ENCODE peak calls at places on chromosomes 6 and 20, in eight cellular contexts. H, Q, M, T, X, E, D and N are unnamed samples.
A peak's percentile ranks its signal among the peaks of the same experiment; 100 is the strongest.

GRCh38 chr20:11608736-11609135 is 309.0 kb upstream of the BTBD3 start:
- DNase-seq in H (no peak), Q (no peak), E (no peak), X (no peak), D (no peak), T (no peak), M (no peak), N (no peak)

GRCh38 chr6:170023620-170024521 is 267.0 kb downstream of the DLL1 start:
- DNase-seq in M (no peak), Q (no peak), D (no peak), E (no peak), X (no peak), H (peak; percentile 28), T (no peak), N (no peak)

GRCh38 chr6:27851440-27851839 is 60.8 kb downstream of the OR2B2 start:
- DNase-seq in X (no peak), T (no peak), H (no peak), M (no peak), E (no peak), Q (no peak), D (no peak), N (no peak)

GRCh38 chr6:131303338-131303954 is 168.2 kb downstream of the AKAP7 start:
- DNase-seq in X (no peak), H (no peak), T (no peak), D (no peak), E (no peak), Q (no peak), M (no peak), N (no peak)

GRCh38 chr6:3381233-3382065 is 75.4 kb downstream of the SLC22A23 start:
- DNase-seq in T (no peak), H (peak; percentile 24), D (no peak), X (no peak), M (no peak), Q (no peak), E (no peak), N (no peak)

GRCh38 chr6:62645274-62645673 is 359.2 kb upstream of the KHDRBS2 start:
- DNase-seq in E (no peak), T (no peak), X (no peak), Q (no peak), M (no peak), H (no peak), D (no peak), N (no peak)

GRCh38 chr20:62120990-62121775 is 1.1 kb upstream of the LSM14B start:
- DNase-seq in Q (no peak), M (peak; percentile 41), H (no peak), E (no peak), T (no peak), X (no peak), D (no peak), N (peak; percentile 18)

GRCh38 chr6:130796313-130796905 is 30.8 kb upstream of the SMLR1 start:
- DNase-seq in X (peak; percentile 77), T (no peak), D (no peak), H (peak; percentile 47), E (no peak), Q (peak; percentile 8), M (no peak), N (no peak)

GRCh38 chr6:111880181-111880944 is 7.1 kb upstream of the FYN start:
- DNase-seq in H (no peak), D (no peak), E (no peak), T (peak; percentile 18), M (no peak), X (peak; percentile 35), Q (peak; percentile 7), N (no peak)

GRCh38 chr20:16170406-16170971 is 402.8 kb downstream of the KIF16B start:
- DNase-seq in E (no peak), D (no peak), Q (no peak), X (no peak), T (no peak), H (no peak), M (no peak), N (no peak)

GRCh38 chr6:68559716-68560115 is 75.4 kb upstream of the ADGRB3 start:
- DNase-seq in Q (no peak), E (no peak), H (no peak), D (no peak), T (peak; percentile 91), M (no peak), X (no peak), N (peak; percentile 48)

GRCh38 chr6:112749673-112750072 is 402.5 kb downstream of the RFPL4B start:
- DNase-seq in D (no peak), M (no peak), T (no peak), H (no peak), E (no peak), X (no peak), Q (no peak), N (no peak)

GRCh38 chr20:50224553-50225255 is 34.1 kb downstream of the CEBPB start:
- DNase-seq in Q (no peak), M (peak; percentile 81), H (peak; percentile 68), D (peak; percentile 20), E (no peak), X (peak; percentile 36), T (no peak), N (no peak)

GRCh38 chr6:149454405-149454848 is 30.4 kb downstream of the ZC3H12D start:
- DNase-seq in T (peak; percentile 36), Q (peak; percentile 52), E (no peak), H (peak; percentile 96), M (peak; percentile 82), D (no peak), X (peak; percentile 61), N (no peak)

GRCh38 chr6:45757443-45758121 is 258.1 kb downstream of the CLIC5 start:
- DNase-seq in E (no peak), D (no peak), T (no peak), M (peak; percentile 25), X (no peak), H (no peak), Q (no peak), N (no peak)

GRCh38 chr6:80439721-80440488 is 333.4 kb downstream of the BCKDHB start:
- DNase-seq in D (no peak), E (no peak), M (no peak), X (peak; percentile 56), T (no peak), Q (peak; percentile 10), H (no peak), N (no peak)

GRCh38 chr20:63381781-63382431 is 20.8 kb upstream of the CHRNA4 start:
- DNase-seq in T (peak; percentile 22), X (no peak), H (no peak), D (peak; percentile 27), Q (peak; percentile 68), M (no peak), E (no peak), N (peak; percentile 80)

GRCh38 chr20:40326794-40327193 is 362.2 kb downstream of the MAFB start:
- DNase-seq in Q (no peak), M (no peak), X (no peak), H (peak; percentile 15), D (no peak), T (peak; percentile 15), E (no peak), N (no peak)

GRCh38 chr20:25544760-25545159 is 40.6 kb downstream of the NINL start:
- DNase-seq in M (no peak), H (no peak), D (no peak), E (no peak), T (no peak), X (no peak), Q (no peak), N (no peak)

DNA sequence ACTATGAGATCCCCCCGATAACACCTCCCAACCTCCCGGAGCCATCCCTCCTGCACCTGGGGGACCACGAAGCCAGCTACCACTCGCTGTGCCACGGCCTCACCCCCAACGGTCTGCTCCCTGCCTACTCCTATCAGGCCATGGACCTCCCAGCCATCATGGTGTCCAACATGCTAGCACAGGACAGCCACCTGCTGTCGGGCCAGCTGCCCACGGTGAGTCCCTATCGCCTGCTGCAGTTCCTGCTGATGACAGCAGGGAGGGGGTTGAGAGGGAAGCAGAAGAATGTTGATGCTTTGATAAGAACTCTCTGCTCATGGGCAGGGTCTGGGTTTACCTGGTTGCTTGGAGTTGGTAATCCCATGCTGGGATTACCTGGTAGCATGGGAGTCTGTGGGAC is 91.9 kb downstream of the TOX2 start:
- DNase-seq in H (no peak), X (no peak), T (no peak), M (no peak), D (no peak), Q (no peak), E (no peak), N (no peak)
- TF ChIP-seq CTCF in H (no peak), X (no peak), T (no peak), M (no peak), D (no peak), Q (no peak), E (no peak), N (no peak)

GRCh38 chr20:44187054-44187762 is at the start of gene JPH2:
- DNase-seq in X (peak; percentile 83), M (peak; percentile 33), T (no peak), D (no peak), E (no peak), Q (peak; percentile 97), H (peak; percentile 84), N (peak; percentile 59)

GRCh38 chr20:44183282-44183681 is 3.7 kb downstream of the JPH2 start:
- DNase-seq in T (no peak), M (no peak), H (no peak), D (no peak), E (no peak), Q (no peak), X (no peak), N (peak; percentile 17)

GRCh38 chr20:44186201-44186600 is 787 bp downstream of the JPH2 start:
- DNase-seq in H (peak; percentile 20), E (no peak), D (no peak), X (no peak), T (no peak), M (no peak), Q (no peak), N (no peak)

GRCh38 chr20:44186674-44187053 is 324 bp downstream of the JPH2 start:
- DNase-seq in X (no peak), H (no peak), D (no peak), M (no peak), E (no peak), T (no peak), Q (no peak), N (no peak)

GRCh38 chr20:44185574-44185973 is 1.4 kb downstream of the JPH2 start:
- DNase-seq in X (no peak), D (no peak), E (no peak), Q (no peak), M (no peak), T (no peak), H (no peak), N (no peak)
- TF ChIP-seq CTCF in X (no peak), D (no peak), E (no peak), Q (no peak), M (no peak), T (no peak), H (no peak), N (no peak)

GRCh38 chr20:9884666-9885065 is 45.8 kb upstream of the PAK5 start:
- DNase-seq in M (no peak), X (no peak), T (peak; percentile 2), Q (no peak), E (no peak), H (no peak), D (no peak), N (no peak)
- TF ChIP-seq CTCF in M (no peak), X (no peak), T (peak; percentile 34), Q (no peak), E (no peak), H (no peak), D (no peak), N (no peak)

DNA sequence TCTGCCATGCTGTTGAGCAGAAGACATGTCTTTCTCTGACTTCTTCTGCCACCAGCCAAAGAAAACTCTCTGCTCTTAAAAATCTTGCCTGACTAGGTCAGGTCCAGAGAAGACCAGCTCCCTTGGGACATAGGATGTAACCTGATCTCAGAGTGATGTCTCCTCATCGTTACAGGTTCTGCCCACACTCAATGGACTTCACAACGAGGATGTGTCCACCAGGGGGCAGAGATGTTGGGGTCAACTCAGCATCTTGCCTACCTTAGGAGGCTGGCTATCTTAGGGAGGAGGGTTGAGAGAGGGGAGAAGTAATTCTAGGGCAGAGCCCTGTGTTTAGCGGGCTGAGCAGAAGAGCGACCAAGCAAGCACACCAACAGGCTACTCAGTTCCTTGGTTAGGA is 207.6 kb upstream of the CDH4 start:
- DNase-seq in H (no peak), E (no peak), X (no peak), Q (no peak), M (no peak), D (peak; percentile 19), T (peak; percentile 8), N (peak; percentile 18)
- TF ChIP-seq CTCF in H (no peak), E (no peak), X (no peak), Q (no peak), M (no peak), D (no peak), T (peak; percentile 35), N (peak; percentile 46)